ENCODE peak calls at places on chromosome 2, in nine cellular contexts. O is fibroblast of lung, K is RWPE1, C is esophagus squamous epithelium, M is foreskin fibroblast, Z is mammary epithelial cell, G is progenitor cell of endocrine pancreas, A is HepG2, X is IMR-90. E is an unnamed sample.

GRCh38 chr2:217445726-217446125 is 557.1 kb downstream of the TNS1 start:
- DNase-seq in M (no peak), C (no peak), X (no peak), A (no peak), G (no peak), K (no peak), O (no peak), Z (no peak), E (no peak)

GRCh38 chr2:42685303-42685702 is 78.6 kb downstream of the OXER1 start:
- DNase-seq in A (no peak), K (no peak), C (no peak), X (no peak), M (no peak), O (no peak), Z (no peak), G (no peak), E (no peak)

GRCh38 chr2:1848599-1848995 is 104.3 kb upstream of the PXDN start:
- DNase-seq in K (no peak), A (no peak), C (no peak), X (no peak), M (no peak), Z (no peak), G (no peak), O (no peak), E (no peak)

GRCh38 chr2:203155406-203155805 is 83.4 kb upstream of the CYP20A1 start:
- DNase-seq in C (no peak), K (no peak), Z (peak; percentile 1), A (no peak), X (no peak), M (no peak), G (no peak), O (no peak), E (no peak)

GRCh38 chr2:112242384-112242783 is 12.5 kb downstream of the ZC3H8 start:
- DNase-seq in Z (no peak), X (no peak), A (no peak), C (no peak), K (no peak), O (no peak), M (no peak), G (no peak), E (no peak)

GRCh38 chr2:58875462-58875861 is 634.3 kb upstream of the FANCL start:
- DNase-seq in C (no peak), K (no peak), Z (no peak), O (no peak), A (no peak), G (no peak), M (no peak), X (no peak), E (no peak)

GRCh38 chr2:235024191-235024611 is 72.4 kb downstream of the SH3BP4 start:
- DNase-seq in O (no peak), Z (peak; percentile 38), X (peak; percentile 69), K (no peak), G (no peak), M (peak; percentile 66), C (no peak), A (no peak), E (no peak)

GRCh38 chr2:158914731-158915130 is 53.7 kb upstream of the TANC1 start:
- DNase-seq in Z (peak; percentile 32), O (no peak), M (no peak), G (no peak), K (no peak), A (no peak), C (no peak), X (no peak), E (no peak)

GRCh38 chr2:216033403-216033802 is 20.1 kb upstream of the MREG start:
- DNase-seq in X (no peak), O (no peak), G (no peak), K (no peak), Z (no peak), C (no peak), A (no peak), M (no peak), E (no peak)

GRCh38 chr2:197159681-197160211 is 150.8 kb downstream of the ANKRD44 start:
- DNase-seq in O (peak; percentile 45), X (peak; percentile 85), Z (no peak), M (peak; percentile 73), A (peak; percentile 67), G (no peak), C (no peak), K (no peak), E (no peak)

GRCh38 chr2:108392029-108392428 is 14.3 kb downstream of the SULT1C4 start:
- DNase-seq in C (no peak), A (peak; percentile 52), K (no peak), G (no peak), O (no peak), M (no peak), Z (no peak), X (no peak), E (no peak)

GRCh38 chr2:168286535-168286934 is 39.1 kb upstream of the STK39 start:
- DNase-seq in M (no peak), C (no peak), G (no peak), K (no peak), A (no peak), X (no peak), O (no peak), Z (no peak), E (no peak)

GRCh38 chr2:127504552-127505460 is 21.5 kb downstream of the IWS1 start:
- DNase-seq in X (peak; percentile 59), A (no peak), K (no peak), O (no peak), C (no peak), G (no peak), Z (no peak), M (no peak), E (no peak)

GRCh38 chr2:15714002-15714401 is 122.3 kb downstream of the DDX1 start:
- DNase-seq in M (no peak), Z (no peak), G (no peak), X (no peak), O (no peak), C (no peak), K (no peak), A (no peak), E (no peak)

GRCh38 chr2:109382946-109383345 is 230.8 kb downstream of the SEPTIN10 start:
- DNase-seq in Z (no peak), X (peak; percentile 83), A (no peak), G (no peak), M (peak; percentile 72), O (peak; percentile 85), C (no peak), K (peak; percentile 20), E (peak; percentile 24)

DNA sequence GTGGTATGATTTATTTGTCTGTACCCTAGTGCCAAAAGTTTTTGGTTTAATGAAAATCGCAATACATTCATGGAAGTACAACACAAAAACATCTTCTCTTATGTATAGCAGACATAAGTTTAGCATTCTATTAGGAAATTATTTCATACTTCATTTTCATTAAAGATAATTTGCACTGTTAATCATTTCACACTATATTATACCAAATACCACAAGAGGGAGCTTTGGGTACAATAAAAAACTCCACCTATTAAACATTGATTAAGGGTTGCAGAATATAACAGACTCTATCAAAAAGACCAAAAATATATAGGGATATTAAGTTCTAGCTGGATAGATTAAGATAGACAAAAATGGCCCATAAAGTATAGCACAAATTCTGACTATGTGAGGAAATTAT is 79.0 kb downstream of the SLC66A3 start:
- DNase-seq in C (no peak), Z (no peak), G (no peak), X (peak; percentile 28), K (peak; percentile 20), A (no peak), M (no peak), O (peak; percentile 53), E (no peak)
- TF ChIP-seq CTCF in C (peak; percentile 27), Z (peak; percentile 34), G (peak; percentile 36), X (peak; percentile 62), K (peak; percentile 63), A (no peak), M (peak; percentile 23), O (no peak), E (no peak)

GRCh38 chr2:154443919-154444318 is 254.6 kb upstream of the KCNJ3 start:
- DNase-seq in M (no peak), C (no peak), A (no peak), K (no peak), O (no peak), X (no peak), G (no peak), Z (no peak), E (no peak)

GRCh38 chr2:154437104-154437503 is 261.4 kb upstream of the KCNJ3 start:
- DNase-seq in A (no peak), O (no peak), X (no peak), K (no peak), Z (no peak), M (no peak), G (no peak), C (no peak), E (no peak)

GRCh38 chr2:154439156-154439555 is 259.3 kb upstream of the KCNJ3 start:
- DNase-seq in X (no peak), K (no peak), G (no peak), A (peak; percentile 13), M (no peak), O (no peak), C (no peak), Z (no peak), E (no peak)
- TF ChIP-seq CTCF in X (no peak), K (no peak), G (peak; percentile 33), A (peak; percentile 68), M (no peak), O (no peak), C (no peak), Z (peak; percentile 24), E (no peak)

GRCh38 chr2:54347622-54348021 is 91.6 kb upstream of the TSPYL6 start:
- DNase-seq in X (no peak), G (no peak), C (no peak), O (no peak), Z (no peak), A (no peak), M (no peak), K (no peak), E (no peak)

GRCh38 chr2:54350422-54350821 is 94.4 kb upstream of the TSPYL6 start:
- DNase-seq in A (no peak), Z (no peak), M (no peak), C (no peak), X (no peak), K (no peak), G (no peak), O (no peak), E (no peak)

GRCh38 chr2:54353216-54353615 is 97.2 kb upstream of the TSPYL6 start:
- DNase-seq in Z (no peak), M (no peak), K (no peak), O (no peak), C (no peak), G (no peak), A (no peak), X (no peak), E (no peak)

DNA sequence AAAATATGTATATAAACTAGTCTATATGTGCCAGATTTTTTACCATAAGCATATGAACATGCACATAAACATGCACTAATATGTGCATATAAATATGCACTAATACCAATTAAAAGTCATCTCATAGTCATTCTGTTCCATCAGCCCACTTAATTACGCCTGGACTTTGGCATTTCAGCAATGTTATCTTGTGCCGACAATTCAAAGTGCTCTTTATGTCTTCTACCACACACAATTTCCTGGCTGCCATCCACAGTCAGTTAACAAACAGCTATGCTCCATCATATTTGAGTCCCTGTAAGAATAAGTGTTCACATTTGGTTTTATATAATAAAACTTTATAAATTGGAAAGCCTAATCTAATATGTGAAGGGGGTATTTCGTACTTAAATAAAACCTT is 92.6 kb upstream of the TSPYL6 start:
- DNase-seq in G (no peak), C (no peak), O (peak; percentile 31), K (no peak), X (peak; percentile 64), A (peak; percentile 48), M (peak; percentile 28), Z (no peak), E (no peak)
- TF ChIP-seq CTCF in G (no peak), C (no peak), O (no peak), K (no peak), X (no peak), A (no peak), M (no peak), Z (no peak), E (no peak)

GRCh38 chr2:149645391-149645790 is 57.8 kb upstream of the MMADHC start:
- DNase-seq in K (no peak), M (peak; percentile 76), O (peak; percentile 51), G (no peak), C (no peak), X (peak; percentile 50), Z (no peak), A (no peak), E (no peak)
- TF ChIP-seq CTCF in K (no peak), M (peak; percentile 53), O (peak; percentile 32), G (no peak), C (no peak), X (peak; percentile 56), Z (peak; percentile 21), A (no peak), E (no peak)

E was measured in omental fat pad.